ENCODE peak calls at places on chromosomes 3 and 15, in nine cellular contexts. J is dermis blood vessel endothelial cell; Y is cardiac fibroblast; Z is activated CD4-positive, alpha-beta T cell treated with anti-CD3 and anti-CD28 coated beads, Interleukin-2, amount 50 U/mL, for 1 hour; H is T1000; S is activated CD8-positive, alpha-beta memory T cell treated with anti-CD3 and anti-CD28 coated beads for 48 hours; O is substantia nigra; P is left cardiac atrium; T is GM04504. A is an unnamed sample.

GRCh38 chr3:132623646-132624045 is 26.6 kb downstream of the ACKR4 start:
- DNase-seq in J (no peak), Y (no peak), Z (no peak), H (no peak), S (no peak), O (no peak), P (no peak), T (no peak), A (no peak)

GRCh38 chr15:31516874-31517273 is 190.2 kb downstream of the KLF13 start:
- DNase-seq in J (no peak), Y (no peak), Z (no peak), H (no peak), S (no peak), O (no peak), P (no peak), T (no peak), A (no peak)

GRCh38 chr3:129501630-129502029 is 26.8 kb upstream of the RHO start:
- DNase-seq in J (no peak), Y (no peak), Z (no peak), H (no peak), S (no peak), O (no peak), P (no peak), T (no peak), A (no peak)

GRCh38 chr3:154062513-154062912 is 58.7 kb upstream of the ARHGEF26 start:
- DNase-seq in J (no peak), Y (no peak), Z (no peak), H (no peak), S (no peak), O (no peak), P (no peak), T (no peak), A (no peak)

GRCh38 chr15:58221591-58222241 is 83.5 kb downstream of the AQP9 start:
- DNase-seq in J (peak; percentile 70), Y (peak; percentile 61), Z (no peak), H (no peak), S (no peak), O (peak; percentile 7), P (no peak), T (no peak), A (peak; percentile 47)

GRCh38 chr15:45670511-45670910 is 35.7 kb downstream of the SQOR start:
- DNase-seq in J (peak; percentile 97), Y (peak; percentile 25), Z (no peak), H (no peak), S (no peak), O (no peak), P (no peak), T (no peak), A (peak; percentile 70)

GRCh38 chr15:89461386-89461785 is 35.0 kb downstream of the RHCG start:
- DNase-seq in J (no peak), Y (no peak), Z (no peak), H (no peak), S (no peak), O (peak; percentile 13), P (no peak), T (no peak), A (no peak)

GRCh38 chr3:196486263-196486662 is 17.3 kb downstream of the RNF168 start:
- DNase-seq in J (peak; percentile 45), Y (peak; percentile 6), Z (peak; percentile 34), H (no peak), S (no peak), O (no peak), P (no peak), T (no peak), A (no peak)

GRCh38 chr3:124034016-124034808 is 42.3 kb upstream of the ROPN1 start:
- DNase-seq in J (peak; percentile 44), Y (peak; percentile 7), Z (no peak), H (peak; percentile 8), S (no peak), O (no peak), P (peak; percentile 23), T (no peak), A (no peak)

GRCh38 chr3:110806924-110807323 is 264.7 kb upstream of the NECTIN3 start:
- DNase-seq in J (no peak), Y (peak; percentile 34), Z (no peak), H (no peak), S (no peak), O (no peak), P (no peak), T (no peak), A (peak; percentile 27)

GRCh38 chr15:40747685-40748631 is 7.1 kb downstream of the RMDN3 start:
- DNase-seq in J (no peak), Y (no peak), Z (no peak), H (no peak), S (no peak), O (no peak), P (no peak), T (no peak), A (no peak)

GRCh38 chr3:51106242-51106876 is 278.7 kb upstream of the MANF start:
- DNase-seq in J (no peak), Y (no peak), Z (no peak), H (no peak), S (no peak), O (no peak), P (no peak), T (no peak), A (no peak)

GRCh38 chr3:129702934-129703712 is 96.6 kb upstream of the PLXND1 start:
- DNase-seq in J (no peak), Y (peak; percentile 44), Z (no peak), H (no peak), S (no peak), O (no peak), P (no peak), T (no peak), A (no peak)

GRCh38 chr3:1350885-1351284 is 258.1 kb downstream of the CNTN6 start:
- DNase-seq in J (no peak), Y (no peak), Z (no peak), H (no peak), S (no peak), O (no peak), P (no peak), T (no peak), A (no peak)

GRCh38 chr3:117128876-117129275 is 419.3 kb downstream of the TUSC7 start:
- DNase-seq in J (no peak), Y (no peak), Z (no peak), H (no peak), S (no peak), O (no peak), P (no peak), T (no peak), A (no peak)

GRCh38 chr3:65953301-65953812 is 85.4 kb downstream of the MAGI1 start:
- DNase-seq in J (peak; percentile 46), Y (no peak), Z (no peak), H (no peak), S (no peak), O (no peak), P (no peak), T (no peak), A (no peak)

GRCh38 chr3:150469031-150469930 is 61.2 kb downstream of the TSC22D2 start:
- DNase-seq in J (peak; percentile 93), Y (peak; percentile 98), Z (no peak), H (peak; percentile 80), S (no peak), O (no peak), P (peak; percentile 58), T (peak; percentile 89), A (peak; percentile 82)

GRCh38 chr3:184645304-184645703 is 66.6 kb downstream of the MAGEF1 start:
- DNase-seq in J (no peak), Y (no peak), Z (no peak), H (no peak), S (no peak), O (no peak), P (no peak), T (no peak), A (no peak)

GRCh38 chr3:127049390-127049789 is 66.5 kb downstream of the PLXNA1 start:
- DNase-seq in J (no peak), Y (no peak), Z (no peak), H (no peak), S (no peak), O (no peak), P (peak; percentile 3), T (no peak), A (no peak)

GRCh38 chr15:45126535-45127158 is 3.0 kb downstream of the DUOXA1 start:
- DNase-seq in J (peak; percentile 63), Y (peak; percentile 57), Z (peak; percentile 37), H (no peak), S (no peak), O (no peak), P (no peak), T (no peak), A (no peak)

GRCh38 chr3:172208586-172209332 is 169.4 kb downstream of the FNDC3B start:
- DNase-seq in J (peak; percentile 33), Y (no peak), Z (no peak), H (no peak), S (no peak), O (no peak), P (peak; percentile 21), T (no peak), A (no peak)

GRCh38 chr3:124118397-124118796 is 126.5 kb upstream of the ROPN1 start:
- DNase-seq in J (no peak), Y (peak; percentile 35), Z (no peak), H (no peak), S (no peak), O (no peak), P (no peak), T (no peak), A (peak; percentile 35)

GRCh38 chr3:150335631-150336030 is 72.5 kb upstream of the TSC22D2 start:
- DNase-seq in J (no peak), Y (no peak), Z (no peak), H (no peak), S (no peak), O (no peak), P (no peak), T (no peak), A (no peak)

GRCh38 chr15:99466701-99467337 is 99.0 kb upstream of the MEF2A start:
- DNase-seq in J (peak; percentile 68), Y (peak; percentile 73), Z (no peak), H (no peak), S (no peak), O (no peak), P (no peak), T (no peak), A (no peak)

GRCh38 chr15:64635486-64635815 is 139.9 kb downstream of the RBPMS2 start:
- DNase-seq in J (peak; percentile 62), Y (peak; percentile 72), Z (no peak), H (no peak), S (no peak), O (no peak), P (peak; percentile 28), T (peak; percentile 23), A (peak; percentile 59)

GRCh38 chr3:158079599-158079998 is 26.6 kb downstream of the SHOX2 start:
- DNase-seq in J (no peak), Y (no peak), Z (no peak), H (no peak), S (no peak), O (no peak), P (no peak), T (no peak), A (no peak)

GRCh38 chr3:184003187-184003967 is 14.3 kb downstream of the ABCC5 start:
- DNase-seq in J (peak; percentile 65), Y (peak; percentile 69), Z (no peak), H (no peak), S (no peak), O (no peak), P (no peak), T (no peak), A (peak; percentile 23)

GRCh38 chr3:137869022-137869421 is 104.9 kb downstream of the SOX14 start:
- DNase-seq in J (no peak), Y (no peak), Z (no peak), H (no peak), S (no peak), O (no peak), P (no peak), T (no peak), A (no peak)

GRCh38 chr3:71905426-71905825 is 120.5 kb upstream of the PROK2 start:
- DNase-seq in J (no peak), Y (no peak), Z (no peak), H (no peak), S (no peak), O (no peak), P (no peak), T (no peak), A (no peak)

GRCh38 chr3:48739955-48740823 is 23.2 kb upstream of the IP6K2 start:
- DNase-seq in J (peak; percentile 85), Y (peak; percentile 78), Z (peak; percentile 47), H (peak; percentile 19), S (peak; percentile 31), O (peak; percentile 93), P (peak; percentile 93), T (peak; percentile 56), A (peak; percentile 89)

GRCh38 chr15:35880896-35881295 is 334.9 kb upstream of the DPH6 start:
- DNase-seq in J (no peak), Y (no peak), Z (no peak), H (no peak), S (no peak), O (no peak), P (no peak), T (no peak), A (no peak)

A was measured in fibroblast of gingiva.